ENCODE peak calls at places on chromosomes 4 and X, in ten cellular contexts. U is HCT116, R is K562, F is testis, Q is A549, N is adrenal gland, Y is gastrocnemius medialis, J is esophagus muscularis mucosa, B is endothelial cell of umbilical vein, X is body of pancreas. T is an unnamed sample.

GRCh38 chrX:70592091-70592490 is 147.5 kb downstream of the DLG3 start:
- DNase-seq in U (peak; percentile 26), R (no peak), F (no peak), Q (peak; percentile 14), N (peak; percentile 13), Y (no peak), J (no peak), B (peak; percentile 1), X (no peak), T (no peak)

GRCh38 chrX:118726887-118727685 is at the start of gene IL13RA1:
- DNase-seq in U (peak; percentile 60), R (peak; percentile 88), F (peak; percentile 73), Q (peak; percentile 74), N (peak; percentile 83), Y (peak; percentile 46), J (peak; percentile 92), B (peak; percentile 86), X (peak; percentile 89), T (peak; percentile 77)

GRCh38 chrX:9786839-9787635 is 808 bp downstream of the SHROOM2 start:
- DNase-seq in U (no peak), R (no peak), F (peak; percentile 20), Q (no peak), N (peak; percentile 16), Y (no peak), J (no peak), B (peak; percentile 49), X (peak; percentile 34), T (no peak)

GRCh38 chr4:1609901-1610790 is 74.0 kb downstream of the FAM53A start:
- DNase-seq in U (no peak), R (no peak), F (no peak), Q (no peak), N (no peak), Y (no peak), J (no peak), B (no peak), X (no peak), T (no peak)

GRCh38 chr4:123547167-123547817 is 150.7 kb downstream of the SPRY1 start:
- DNase-seq in U (no peak), R (no peak), F (no peak), Q (no peak), N (no peak), Y (no peak), J (no peak), B (no peak), X (peak; percentile 89), T (no peak)

GRCh38 chrX:123310112-123310511 is 126.0 kb downstream of the GRIA3 start:
- DNase-seq in U (no peak), R (no peak), F (no peak), Q (no peak), N (no peak), Y (no peak), J (no peak), B (no peak), X (no peak), T (no peak)

GRCh38 chr4:116401293-116401692 is 684.1 kb downstream of the TRAM1L1 start:
- DNase-seq in U (no peak), R (no peak), F (no peak), Q (no peak), N (no peak), Y (no peak), J (no peak), B (no peak), X (no peak), T (no peak)

GRCh38 chrX:65677954-65678469 is 10.6 kb downstream of the MSN start:
- DNase-seq in U (peak; percentile 26), R (no peak), F (peak; percentile 23), Q (peak; percentile 28), N (peak; percentile 75), Y (no peak), J (no peak), B (peak; percentile 94), X (peak; percentile 46), T (peak; percentile 50)

GRCh38 chr4:16626945-16627344 is 271.5 kb downstream of the LDB2 start:
- DNase-seq in U (no peak), R (no peak), F (no peak), Q (no peak), N (peak; percentile 59), Y (no peak), J (no peak), B (peak; percentile 59), X (no peak), T (peak; percentile 38)

GRCh38 chr4:138576684-138577083 is 334.5 kb upstream of the SLC7A11 start:
- DNase-seq in U (peak; percentile 64), R (peak; percentile 8), F (no peak), Q (peak; percentile 4), N (no peak), Y (no peak), J (no peak), B (peak; percentile 57), X (no peak), T (no peak)

GRCh38 chr4:9999956-10000551 is 21.2 kb downstream of the SLC2A9 start:
- DNase-seq in U (no peak), R (no peak), F (no peak), Q (no peak), N (no peak), Y (no peak), J (no peak), B (no peak), X (no peak), T (no peak)

GRCh38 chr4:56048621-56049427 is 100.1 kb downstream of the CEP135 start:
- DNase-seq in U (peak; percentile 29), R (peak; percentile 60), F (peak; percentile 66), Q (peak; percentile 27), N (peak; percentile 35), Y (no peak), J (no peak), B (peak; percentile 46), X (peak; percentile 24), T (peak; percentile 25)

DNA sequence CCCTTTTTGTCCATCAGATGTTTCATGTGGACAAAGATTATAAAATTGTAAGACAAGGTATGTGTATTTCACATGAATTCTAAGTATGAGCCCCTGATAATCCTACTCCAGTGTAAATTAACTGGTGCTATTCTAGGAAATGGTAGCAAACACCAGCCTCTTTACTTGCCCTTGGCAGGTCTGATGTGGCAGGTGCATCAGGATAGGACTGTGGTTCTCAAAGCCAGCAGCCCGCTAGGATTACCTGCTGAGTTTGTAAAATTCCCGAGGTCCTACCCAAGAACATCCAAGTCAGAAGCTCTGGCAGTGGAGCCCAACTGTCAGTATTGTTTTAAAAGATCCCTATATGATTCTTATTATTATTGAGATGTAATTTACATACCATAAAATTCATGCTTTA is 174.0 kb upstream of the ANXA3 start:
- DNase-seq in U (no peak), R (no peak), F (no peak), Q (no peak), N (no peak), Y (no peak), J (no peak), B (no peak), X (no peak), T (no peak)
- H3K27ac ChIP-seq in U (no peak overlapping the region), R (no peak overlapping the region), F (no peak overlapping the region), Q (no peak overlapping the region), N (no peak overlapping the region), Y (no peak overlapping the region), J (no peak overlapping the region), B (no peak overlapping the region), X (no peak overlapping the region), T (no peak overlapping the region)

GRCh38 chrX:989959-990510 is 222.4 kb downstream of the CRLF2 start:
- DNase-seq in U (peak; percentile 78), R (peak; percentile 49), F (peak; percentile 86), Q (peak; percentile 48), N (peak; percentile 97), Y (no peak), J (no peak), B (no peak), X (peak; percentile 84), T (peak; percentile 73)
- TF ChIP-seq POLR2A in U (no peak), R (peak; percentile 55), F (no peak), Q (peak; percentile 35), N (no peak), Y (no peak), J (no peak), B (no peak), X (no peak), T (no peak)

GRCh38 chr4:7374571-7374970 is 60.2 kb downstream of the PSAPL1 start:
- DNase-seq in U (no peak), R (no peak), F (no peak), Q (no peak), N (no peak), Y (no peak), J (no peak), B (no peak), X (no peak), T (no peak)
- H3K27ac ChIP-seq in U (no peak overlapping the region), R (no peak overlapping the region), F (no peak overlapping the region), Q (no peak overlapping the region), N (no peak overlapping the region), Y (no peak overlapping the region), J (no peak overlapping the region), B (no peak overlapping the region), X (no peak overlapping the region), T (no peak overlapping the region)

GRCh38 chr4:169272265-169272886 is 1.6 kb upstream of the SH3RF1 start:
- DNase-seq in U (no peak), R (no peak), F (no peak), Q (no peak), N (no peak), Y (no peak), J (no peak), B (peak; percentile 28), X (no peak), T (no peak)

GRCh38 chr4:169270810-169271691 is at the start of gene SH3RF1:
- DNase-seq in U (no peak), R (peak; percentile 51), F (peak; percentile 91), Q (peak; percentile 52), N (peak; percentile 86), Y (peak; percentile 81), J (peak; percentile 94), B (peak; percentile 88), X (peak; percentile 88), T (peak; percentile 92)

GRCh38 chr4:169274033-169274432 is 3.3 kb upstream of the SH3RF1 start:
- DNase-seq in U (no peak), R (no peak), F (no peak), Q (no peak), N (no peak), Y (no peak), J (no peak), B (no peak), X (no peak), T (no peak)

GRCh38 chr4:169270156-169270809 is 473 bp downstream of the SH3RF1 start:
- DNase-seq in U (no peak), R (peak; percentile 28), F (peak; percentile 58), Q (peak; percentile 28), N (peak; percentile 69), Y (peak; percentile 17), J (no peak), B (peak; percentile 61), X (peak; percentile 77), T (peak; percentile 83)

DNA sequence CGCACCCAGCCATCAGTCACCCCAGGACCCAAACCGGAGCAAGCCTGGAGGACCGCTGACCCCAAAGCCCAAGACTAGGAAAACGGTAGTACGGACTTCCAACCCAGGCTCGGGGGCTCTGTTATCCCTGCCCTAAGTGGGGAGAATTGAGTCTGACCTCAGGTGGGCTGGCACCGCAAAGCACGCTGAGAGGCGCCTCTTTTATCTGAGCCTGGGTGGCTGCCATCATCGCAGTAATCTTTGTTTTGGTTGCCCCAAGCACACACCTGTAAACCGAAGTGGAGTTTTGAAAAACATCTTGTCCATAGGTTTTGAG is 894 bp upstream of the SH3RF1 start:
- DNase-seq in U (no peak), R (no peak), F (peak; percentile 24), Q (no peak), N (no peak), Y (no peak), J (no peak), B (no peak), X (no peak), T (no peak)
- TF ChIP-seq POLR2A in U (no peak), R (no peak), F (no peak), Q (no peak), N (no peak), Y (no peak), J (no peak), B (no peak), X (no peak), T (no peak)

T was measured in heart left ventricle.